ENCODE peak calls at places on chromosomes 13 and 19, in nine cellular contexts. P is IMR-90, C is T-helper 1 cell, E is GM03348, T is AG09309, I is NCI-H345, R is right cardiac atrium, D is endothelial cell of umbilical vein, B is uterus. G is an unnamed sample.

GRCh38 chr19:51372649-51373504 is at the start of gene NKG7:
- DNase-seq in P (no peak), C (peak), E (no peak), T (no peak), I (no peak), R (peak), D (no peak), B (no peak), G (no peak)

GRCh38 chr13:66805657-66806056 is 424.5 kb downstream of the PCDH9 start:
- DNase-seq in P (peak), C (no peak), E (no peak), T (no peak), I (no peak), R (no peak), D (peak), B (no peak), G (no peak)

GRCh38 chr13:49218493-49219051 is 1.6 kb upstream of the MLNR start:
- DNase-seq in P (peak), C (no peak), E (peak), T (no peak), I (no peak), R (no peak), D (no peak), B (no peak), G (no peak)

GRCh38 chr13:52845334-52845761 is 3.1 kb downstream of the PCDH8 start:
- DNase-seq in P (no peak), C (no peak), E (no peak), T (no peak), I (no peak), R (no peak), D (no peak), B (no peak), G (no peak)

GRCh38 chr19:1770866-1771576 is 17.7 kb downstream of the ONECUT3 start:
- DNase-seq in P (no peak), C (no peak), E (no peak), T (no peak), I (no peak), R (no peak), D (no peak), B (no peak), G (no peak)

GRCh38 chr19:46610851-46611770 is 10.0 kb downstream of the CALM3 start:
- DNase-seq in P (peak), C (no peak), E (peak), T (no peak), I (no peak), R (no peak), D (no peak), B (no peak), G (no peak)

GRCh38 chr19:18233224-18233825 is 7.1 kb upstream of the PDE4C start:
- DNase-seq in P (peak), C (no peak), E (peak), T (no peak), I (peak), R (peak), D (peak), B (peak), G (no peak)

GRCh38 chr13:46577656-46578589 is 25.0 kb downstream of the LRCH1 start:
- DNase-seq in P (peak), C (no peak), E (peak), T (no peak), I (no peak), R (no peak), D (no peak), B (no peak), G (no peak)

GRCh38 chr13:65656740-65657329 is 1573.3 kb downstream of the PCDH9 start:
- DNase-seq in P (peak), C (no peak), E (peak), T (no peak), I (no peak), R (no peak), D (peak), B (no peak), G (no peak)

GRCh38 chr19:27776020-27776419 is 1436.9 kb downstream of the UQCRFS1 start:
- DNase-seq in P (peak), C (no peak), E (peak), T (no peak), I (no peak), R (no peak), D (no peak), B (no peak), G (no peak)

GRCh38 chr19:11338164-11338563 is 1.3 kb downstream of the RAB3D start:
- DNase-seq in P (no peak), C (no peak), E (no peak), T (no peak), I (no peak), R (peak), D (no peak), B (no peak), G (no peak)

GRCh38 chr19:48812094-48812929 is 1.5 kb upstream of the BCAT2 start:
- DNase-seq in P (peak), C (no peak), E (peak), T (no peak), I (no peak), R (peak), D (peak), B (peak), G (no peak)

GRCh38 chr13:49806126-49806536 is 13.6 kb upstream of the KPNA3 start:
- DNase-seq in P (no peak), C (no peak), E (no peak), T (no peak), I (no peak), R (no peak), D (no peak), B (no peak), G (no peak)

GRCh38 chr13:97702614-97703013 is 250.9 kb upstream of the IPO5 start:
- DNase-seq in P (no peak), C (no peak), E (no peak), T (no peak), I (no peak), R (no peak), D (no peak), B (no peak), G (no peak)

GRCh38 chr13:93199856-93200255 is 26.8 kb upstream of the GPC6 start:
- DNase-seq in P (no peak), C (no peak), E (no peak), T (no peak), I (no peak), R (no peak), D (no peak), B (no peak), G (no peak)

GRCh38 chr13:46369506-46370268 is 17.4 kb downstream of the RUBCNL start:
- DNase-seq in P (peak), C (no peak), E (peak), T (peak), I (no peak), R (no peak), D (no peak), B (no peak), G (peak)

GRCh38 chr13:44815507-44816074 is 173.7 kb downstream of the NUFIP1 start:
- DNase-seq in P (peak), C (no peak), E (peak), T (peak), I (no peak), R (no peak), D (peak), B (peak), G (peak)

GRCh38 chr19:48344892-48345291 is 18.8 kb downstream of the TMEM143 start:
- DNase-seq in P (no peak), C (no peak), E (no peak), T (no peak), I (no peak), R (no peak), D (no peak), B (no peak), G (no peak)

GRCh38 chr19:31451686-31452325 is 102.6 kb upstream of the TSHZ3 start:
- DNase-seq in P (peak), C (no peak), E (no peak), T (no peak), I (no peak), R (no peak), D (no peak), B (no peak), G (no peak)

GRCh38 chr13:41547253-41548000 is 90.1 kb downstream of the RGCC start:
- DNase-seq in P (no peak), C (no peak), E (peak), T (peak), I (no peak), R (peak), D (no peak), B (peak), G (no peak)